ENCODE peak calls at places on chromosomes 12 and 14, in four cellular contexts. E is NB4, O is Peyer's patch, A is lower leg skin. F is an unnamed sample.

GRCh38 chr12:114294303-114294685 is 111.7 kb downstream of the TBX5 start:
- DNase-seq in O (no peak), A (no peak), E (no peak), F (no peak)

GRCh38 chr14:99601301-99601945 is 2.6 kb downstream of the CCDC85C start:
- DNase-seq in O (no peak), E (no peak), A (no peak), F (peak)

GRCh38 chr12:77032406-77032805 is 33.0 kb downstream of the E2F7 start:
- DNase-seq in O (no peak), A (no peak), E (no peak), F (no peak)

GRCh38 chr12:40874868-40875267 is 182.6 kb downstream of the CNTN1 start:
- DNase-seq in O (no peak), E (no peak), A (no peak), F (no peak)

GRCh38 chr12:65152012-65152411 is 17.4 kb upstream of the LEMD3 start:
- DNase-seq in E (no peak), O (no peak), A (no peak), F (no peak)

GRCh38 chr14:102809870-102810269 is 32.6 kb downstream of the TRAF3 start:
- DNase-seq in O (no peak), E (no peak), A (no peak), F (no peak)

GRCh38 chr12:94988471-94988870 is 15.0 kb downstream of the NDUFA12 start:
- DNase-seq in A (no peak), E (no peak), O (no peak), F (no peak)

GRCh38 chr12:132379996-132380395 is 50.6 kb upstream of the GALNT9 start:
- DNase-seq in E (no peak), O (no peak), A (no peak), F (no peak)

GRCh38 chr14:64932231-64932630 is 10.3 kb downstream of the GPX2 start:
- DNase-seq in A (no peak), O (no peak), E (no peak), F (no peak)

GRCh38 chr14:93010543-93011541 is 87.9 kb downstream of the CHGA start:
- DNase-seq in E (peak), O (no peak), A (no peak), F (no peak)

GRCh38 chr12:90261283-90261682 is 552.6 kb upstream of the ATP2B1 start:
- DNase-seq in O (no peak), E (no peak), A (no peak), F (no peak)

GRCh38 chr14:105141026-105141425 is 27.6 kb downstream of the JAG2 start:
- DNase-seq in A (peak), E (no peak), O (no peak), F (peak)

GRCh38 chr12:130382818-130383217 is 45.1 kb downstream of the PIWIL1 start:
- DNase-seq in O (no peak), E (no peak), A (no peak), F (no peak)

GRCh38 chr14:94290197-94290596 is 2.9 kb downstream of the SERPINA10 start:
- DNase-seq in E (no peak), O (no peak), A (no peak), F (no peak)

GRCh38 chr12:98896938-98897337 is 251.8 kb downstream of the APAF1 start:
- DNase-seq in A (no peak), E (peak), O (no peak), F (no peak)

GRCh38 chr12:14892726-14893442 is 7.2 kb upstream of the MGP start:
- DNase-seq in E (peak), O (no peak), A (no peak), F (peak)

GRCh38 chr14:101715209-101716076 is 46.1 kb upstream of the PPP2R5C start:
- DNase-seq in A (peak), O (peak), E (no peak), F (no peak)
- TF ChIP-seq POLR2A in A (no peak), O (no peak), E (no peak), F (no peak)

GRCh38 chr14:23551266-23552028 is at the start of gene ZFHX2:
- DNase-seq in E (peak), O (peak), A (peak), F (no peak)
- TF ChIP-seq POLR2A in E (peak), O (no peak), A (no peak), F (no peak)

GRCh38 chr14:68546839-68547238 is 246.0 kb downstream of the ZFP36L1 start:
- DNase-seq in O (no peak), A (no peak), E (no peak), F (no peak)

GRCh38 chr14:68549057-68549421 is 243.8 kb downstream of the ZFP36L1 start:
- DNase-seq in A (no peak), E (no peak), O (no peak), F (no peak)

GRCh38 chr14:68548194-68549056 is 244.4 kb downstream of the ZFP36L1 start:
- DNase-seq in E (no peak), A (peak), O (no peak), F (peak)

GRCh38 chr14:68549966-68550705 is 242.7 kb downstream of the ZFP36L1 start:
- DNase-seq in E (no peak), O (no peak), A (no peak), F (no peak)

GRCh38 chr14:68547305-68548193 is 245.3 kb downstream of the ZFP36L1 start:
- DNase-seq in O (no peak), A (peak), E (no peak), F (peak)
- TF ChIP-seq POLR2A in O (no peak), A (no peak), E (no peak), F (peak)

DNA sequence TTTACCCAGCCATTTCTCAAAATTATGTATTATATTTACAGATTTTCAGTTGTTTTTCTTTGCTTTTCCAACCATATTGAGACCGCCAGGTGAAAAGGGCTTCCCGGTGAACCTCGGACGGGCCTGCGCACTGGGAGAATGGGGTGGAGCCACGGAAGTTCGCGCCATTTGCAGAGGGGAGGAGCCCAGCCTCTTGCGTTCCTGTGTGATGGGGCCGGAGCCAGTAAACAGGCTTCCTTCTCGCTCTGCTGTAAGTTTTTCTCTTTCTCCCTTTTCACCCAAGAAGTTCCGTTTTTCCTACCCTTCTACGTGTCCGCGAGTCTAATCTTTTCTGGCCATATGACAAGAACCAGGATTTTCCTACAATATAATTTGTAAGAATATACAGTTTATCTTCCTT is 1108.8 kb upstream of the SEL1L start:
- DNase-seq in O (no peak), A (no peak), E (no peak), F (no peak)
- TF ChIP-seq POLR2A in O (no peak), A (no peak), E (no peak), F (no peak)

GRCh38 chr14:21244546-21244945 is 24.7 kb downstream of the HNRNPC start:
- DNase-seq in A (no peak), O (no peak), E (peak), F (no peak)

GRCh38 chr14:21251215-21251614 is 18.0 kb downstream of the HNRNPC start:
- DNase-seq in A (no peak), E (no peak), O (no peak), F (no peak)

GRCh38 chr14:21245813-21246212 is 23.4 kb downstream of the HNRNPC start:
- DNase-seq in E (no peak), A (no peak), O (no peak), F (no peak)

GRCh38 chr14:21248739-21249411 is 20.4 kb downstream of the HNRNPC start:
- DNase-seq in O (no peak), A (no peak), E (no peak), F (no peak)

GRCh38 chr14:21248338-21248737 is 20.9 kb downstream of the HNRNPC start:
- DNase-seq in O (no peak), E (no peak), A (no peak), F (no peak)
- TF ChIP-seq POLR2A in O (no peak), E (no peak), A (no peak), F (no peak)

GRCh38 chr12:3089588-3089987 is 12.4 kb downstream of the TSPAN9 start:
- DNase-seq in E (no peak), O (no peak), A (no peak), F (no peak)
- TF ChIP-seq POLR2A in E (no peak), O (no peak), A (no peak), F (no peak)